ENCODE peak calls at places on chromosomes 11 and 22, in eight cellular contexts. One of them, this sample, is unnamed.

GRCh38 chr11:27795955-27796861 is 96.0 kb upstream of the BDNF start:
- DNase-seq in lung: no peak
- DNase-seq in RWPE1: no peak
- DNase-seq in glutamatergic neuron: no peak
- DNase-seq in heart left ventricle: no peak
- DNase-seq in A549: no peak
- DNase-seq in MM.1S: no peak
- DNase-seq in brain microvascular endothelial cell: no peak
- DNase-seq in this sample: no peak

GRCh38 chr11:126149759-126150236 is 61.7 kb downstream of the RPUSD4 start:
- DNase-seq in brain microvascular endothelial cell: no peak
- DNase-seq in RWPE1: no peak
- DNase-seq in glutamatergic neuron: no peak
- DNase-seq in A549: no peak
- DNase-seq in heart left ventricle: no peak
- DNase-seq in lung: no peak
- DNase-seq in MM.1S: no peak
- DNase-seq in this sample: no peak

GRCh38 chr11:1741741-1742140 is 8.7 kb downstream of the IFITM10 start:
- DNase-seq in lung: no peak
- DNase-seq in RWPE1: no peak
- DNase-seq in heart left ventricle: no peak
- DNase-seq in MM.1S: no peak
- DNase-seq in brain microvascular endothelial cell: no peak
- DNase-seq in glutamatergic neuron: no peak
- DNase-seq in A549: no peak
- DNase-seq in this sample: no peak

GRCh38 chr11:15843309-15843857 is 513.0 kb downstream of the SOX6 start:
- DNase-seq in A549: no peak
- DNase-seq in RWPE1: no peak
- DNase-seq in glutamatergic neuron: no peak
- DNase-seq in MM.1S: no peak
- DNase-seq in lung: no peak
- DNase-seq in heart left ventricle: no peak
- DNase-seq in brain microvascular endothelial cell: no peak
- DNase-seq in this sample: no peak

GRCh38 chr11:116740741-116741140 is 32.0 kb downstream of the BUD13 start:
- DNase-seq in lung: no peak
- DNase-seq in brain microvascular endothelial cell: no peak
- DNase-seq in RWPE1: no peak
- DNase-seq in A549: no peak
- DNase-seq in heart left ventricle: no peak
- DNase-seq in MM.1S: no peak
- DNase-seq in glutamatergic neuron: no peak
- DNase-seq in this sample: no peak

GRCh38 chr11:123111465-123111864 is 49.5 kb upstream of the HSPA8 start:
- DNase-seq in brain microvascular endothelial cell: no peak
- DNase-seq in A549: peak
- DNase-seq in MM.1S: peak
- DNase-seq in heart left ventricle: no peak
- DNase-seq in glutamatergic neuron: no peak
- DNase-seq in RWPE1: peak
- DNase-seq in lung: no peak
- DNase-seq in this sample: peak

GRCh38 chr11:111530091-111530490 is 10.4 kb upstream of the LAYN start:
- DNase-seq in MM.1S: no peak
- DNase-seq in lung: no peak
- DNase-seq in RWPE1: no peak
- DNase-seq in glutamatergic neuron: no peak
- DNase-seq in heart left ventricle: no peak
- DNase-seq in A549: no peak
- DNase-seq in brain microvascular endothelial cell: no peak
- DNase-seq in this sample: no peak

GRCh38 chr11:64000026-64000739 is 13.9 kb downstream of the OTUB1 start:
- DNase-seq in heart left ventricle: peak
- DNase-seq in lung: no peak
- DNase-seq in A549: no peak
- DNase-seq in RWPE1: peak
- DNase-seq in glutamatergic neuron: peak
- DNase-seq in MM.1S: peak
- DNase-seq in brain microvascular endothelial cell: peak
- DNase-seq in this sample: peak

GRCh38 chr11:120243221-120243620 is 3.3 kb downstream of the POU2F3 start:
- DNase-seq in heart left ventricle: no peak
- DNase-seq in MM.1S: no peak
- DNase-seq in brain microvascular endothelial cell: no peak
- DNase-seq in lung: no peak
- DNase-seq in glutamatergic neuron: no peak
- DNase-seq in RWPE1: no peak
- DNase-seq in A549: no peak
- DNase-seq in this sample: peak

GRCh38 chr11:68722143-68722542 is 29.2 kb downstream of the TESMIN start:
- DNase-seq in RWPE1: no peak
- DNase-seq in heart left ventricle: no peak
- DNase-seq in brain microvascular endothelial cell: no peak
- DNase-seq in lung: no peak
- DNase-seq in glutamatergic neuron: no peak
- DNase-seq in MM.1S: no peak
- DNase-seq in A549: no peak
- DNase-seq in this sample: no peak

GRCh38 chr22:47605441-47605840 is 843.0 kb downstream of the TBC1D22A start:
- DNase-seq in MM.1S: no peak
- DNase-seq in glutamatergic neuron: no peak
- DNase-seq in RWPE1: no peak
- DNase-seq in A549: no peak
- DNase-seq in lung: no peak
- DNase-seq in heart left ventricle: no peak
- DNase-seq in brain microvascular endothelial cell: no peak
- DNase-seq in this sample: no peak

GRCh38 chr11:13487661-13488030 is 8.2 kb downstream of the PTH start:
- DNase-seq in A549: peak
- DNase-seq in brain microvascular endothelial cell: peak
- DNase-seq in RWPE1: no peak
- DNase-seq in MM.1S: no peak
- DNase-seq in lung: no peak
- DNase-seq in heart left ventricle: no peak
- DNase-seq in glutamatergic neuron: no peak
- DNase-seq in this sample: peak

GRCh38 chr11:6736495-6737121 is 35.2 kb downstream of the OR2AG2 start:
- DNase-seq in heart left ventricle: no peak
- DNase-seq in MM.1S: no peak
- DNase-seq in brain microvascular endothelial cell: no peak
- DNase-seq in glutamatergic neuron: no peak
- DNase-seq in lung: no peak
- DNase-seq in RWPE1: no peak
- DNase-seq in A549: no peak
- DNase-seq in this sample: no peak

GRCh38 chr11:59698506-59698905 is 15.1 kb downstream of the OR10V1 start:
- DNase-seq in RWPE1: no peak
- DNase-seq in brain microvascular endothelial cell: no peak
- DNase-seq in MM.1S: no peak
- DNase-seq in A549: no peak
- DNase-seq in glutamatergic neuron: no peak
- DNase-seq in lung: no peak
- DNase-seq in heart left ventricle: no peak
- DNase-seq in this sample: no peak

GRCh38 chr11:107198490-107199007 is 180.3 kb upstream of the GUCY1A2 start:
- DNase-seq in MM.1S: no peak
- DNase-seq in heart left ventricle: no peak
- DNase-seq in brain microvascular endothelial cell: no peak
- DNase-seq in glutamatergic neuron: no peak
- DNase-seq in lung: no peak
- DNase-seq in RWPE1: no peak
- DNase-seq in A549: no peak
- DNase-seq in this sample: no peak

GRCh38 chr11:44695169-44695833 is 31.5 kb upstream of the TSPAN18 start:
- DNase-seq in A549: no peak
- DNase-seq in MM.1S: no peak
- DNase-seq in heart left ventricle: no peak
- DNase-seq in lung: no peak
- DNase-seq in glutamatergic neuron: no peak
- DNase-seq in RWPE1: no peak
- DNase-seq in brain microvascular endothelial cell: no peak
- DNase-seq in this sample: no peak

GRCh38 chr22:32476804-32477203 is 2.2 kb downstream of the FBXO7 start:
- DNase-seq in heart left ventricle: no peak
- DNase-seq in MM.1S: no peak
- DNase-seq in lung: no peak
- DNase-seq in RWPE1: no peak
- DNase-seq in glutamatergic neuron: no peak
- DNase-seq in A549: no peak
- DNase-seq in brain microvascular endothelial cell: no peak
- DNase-seq in this sample: no peak

GRCh38 chr11:17188675-17189074 is 19.1 kb downstream of the PIK3C2A start:
- DNase-seq in MM.1S: no peak
- DNase-seq in brain microvascular endothelial cell: no peak
- DNase-seq in glutamatergic neuron: no peak
- DNase-seq in heart left ventricle: no peak
- DNase-seq in lung: no peak
- DNase-seq in RWPE1: no peak
- DNase-seq in A549: no peak
- DNase-seq in this sample: no peak

GRCh38 chr11:109527496-109527895 is 105.5 kb downstream of the C11orf87 start:
- DNase-seq in RWPE1: no peak
- DNase-seq in glutamatergic neuron: no peak
- DNase-seq in heart left ventricle: no peak
- DNase-seq in brain microvascular endothelial cell: no peak
- DNase-seq in MM.1S: peak
- DNase-seq in lung: no peak
- DNase-seq in A549: no peak
- DNase-seq in this sample: no peak

DNA sequence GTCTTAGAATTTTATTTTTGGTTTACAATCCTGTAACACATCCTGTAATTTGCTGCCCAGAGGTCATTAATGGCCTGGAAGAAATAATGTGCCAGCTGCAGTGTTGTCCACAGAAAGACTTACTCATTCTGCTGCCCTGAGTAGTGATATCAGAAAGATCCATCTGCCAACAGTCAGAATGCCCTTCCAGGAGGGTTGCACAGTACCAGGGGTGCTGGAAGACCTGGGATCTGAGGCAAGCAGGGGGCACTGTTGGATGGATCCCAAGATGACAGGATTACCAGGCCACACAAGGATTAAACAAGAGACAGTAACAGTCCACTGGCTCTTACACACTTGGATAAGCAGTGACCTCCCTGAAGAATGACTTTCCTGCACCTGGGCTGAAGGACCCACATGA is 93.8 kb upstream of the TOP3B start:
- DNase-seq in A549: no peak
- DNase-seq in RWPE1: no peak
- DNase-seq in lung: no peak
- DNase-seq in glutamatergic neuron: no peak
- DNase-seq in MM.1S: no peak
- DNase-seq in brain microvascular endothelial cell: no peak
- DNase-seq in heart left ventricle: no peak
- DNase-seq in this sample: no peak
- TF ChIP-seq CTCF in A549: no peak
- TF ChIP-seq CTCF in RWPE1: no peak
- TF ChIP-seq CTCF in lung: no peak
- TF ChIP-seq CTCF in glutamatergic neuron: no peak
- TF ChIP-seq CTCF in MM.1S: no peak
- TF ChIP-seq CTCF in brain microvascular endothelial cell: no peak
- TF ChIP-seq CTCF in heart left ventricle: no peak
- TF ChIP-seq CTCF in this sample: no peak

GRCh38 chr11:134275534-134276395 is at the start of gene GLB1L3:
- DNase-seq in heart left ventricle: no peak
- DNase-seq in MM.1S: peak
- DNase-seq in glutamatergic neuron: peak
- DNase-seq in A549: peak
- DNase-seq in brain microvascular endothelial cell: no peak
- DNase-seq in RWPE1: peak
- DNase-seq in lung: no peak
- DNase-seq in this sample: peak
- TF ChIP-seq CTCF in heart left ventricle: no peak
- TF ChIP-seq CTCF in MM.1S: peak
- TF ChIP-seq CTCF in glutamatergic neuron: no peak
- TF ChIP-seq CTCF in A549: peak
- TF ChIP-seq CTCF in brain microvascular endothelial cell: peak
- TF ChIP-seq CTCF in RWPE1: peak
- TF ChIP-seq CTCF in lung: no peak
- TF ChIP-seq CTCF in this sample: peak

DNA sequence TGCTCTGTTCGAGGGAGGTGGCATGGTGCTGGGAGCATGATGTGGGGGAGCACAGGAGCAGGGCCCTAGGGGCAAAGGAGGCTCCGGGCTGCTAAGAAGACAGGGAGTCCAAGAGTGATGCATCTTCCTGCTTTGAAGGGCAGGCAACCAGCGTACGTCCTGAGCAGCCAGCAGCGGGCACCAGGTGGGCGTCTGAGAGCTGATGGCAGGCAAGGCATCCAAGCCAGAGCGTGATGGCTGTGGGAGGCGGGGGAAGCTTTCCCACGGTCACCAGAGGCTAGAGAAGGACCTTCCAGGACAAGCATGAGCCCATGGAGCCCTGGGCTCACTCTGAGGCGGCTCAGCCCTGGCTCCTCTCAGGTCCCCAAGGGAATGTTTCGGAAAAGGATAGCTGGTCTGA is 32.2 kb downstream of the BRD1 start:
- DNase-seq in brain microvascular endothelial cell: no peak
- DNase-seq in MM.1S: no peak
- DNase-seq in lung: no peak
- DNase-seq in A549: no peak
- DNase-seq in glutamatergic neuron: no peak
- DNase-seq in RWPE1: no peak
- DNase-seq in heart left ventricle: no peak
- DNase-seq in this sample: no peak
- TF ChIP-seq CTCF in brain microvascular endothelial cell: no peak
- TF ChIP-seq CTCF in MM.1S: no peak
- TF ChIP-seq CTCF in lung: no peak
- TF ChIP-seq CTCF in A549: no peak
- TF ChIP-seq CTCF in glutamatergic neuron: no peak
- TF ChIP-seq CTCF in RWPE1: no peak
- TF ChIP-seq CTCF in heart left ventricle: no peak
- TF ChIP-seq CTCF in this sample: no peak

DNA sequence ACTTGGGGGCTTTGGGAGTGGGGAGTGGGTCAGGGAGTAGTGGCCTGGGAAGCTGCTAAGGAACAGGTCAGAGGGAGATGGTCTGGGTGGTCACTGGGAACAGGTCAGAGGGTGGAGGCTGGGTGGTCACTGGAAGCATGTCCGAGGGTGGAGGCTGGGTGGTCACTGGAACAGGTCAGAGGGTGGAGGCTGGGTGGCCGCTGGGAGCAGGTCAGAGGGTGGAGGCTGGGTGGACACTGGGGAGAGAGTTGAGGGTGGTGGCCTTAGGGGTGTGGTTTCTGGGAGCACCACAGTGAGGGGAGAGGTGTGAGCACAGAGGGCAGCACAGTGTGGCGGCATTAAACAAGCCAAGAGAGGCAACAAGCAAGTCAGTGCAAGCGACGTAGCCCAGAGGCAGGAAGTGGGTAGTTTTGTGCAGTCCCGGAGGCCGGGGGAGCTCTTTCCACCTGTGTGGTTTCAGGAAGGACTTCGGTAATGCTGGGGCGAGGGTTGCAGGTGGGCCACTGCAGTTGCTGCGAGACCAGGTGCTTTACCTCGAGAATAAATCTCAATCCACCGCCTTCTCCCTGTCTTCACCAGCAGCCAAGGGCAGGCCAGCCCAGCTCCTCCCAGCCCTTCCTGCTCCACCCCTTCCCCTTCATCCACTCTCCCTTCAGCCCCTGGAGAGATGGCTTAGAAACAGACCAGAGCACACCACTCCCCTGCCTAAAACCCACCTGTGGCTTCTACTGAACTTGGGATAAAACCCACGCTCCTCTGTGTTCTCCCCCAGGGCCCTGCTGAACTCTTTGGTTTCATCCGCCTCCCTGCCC is 3.2 kb upstream of the CACNA1I start:
- DNase-seq in RWPE1: no peak
- DNase-seq in MM.1S: peak
- DNase-seq in A549: no peak
- DNase-seq in heart left ventricle: no peak
- DNase-seq in lung: no peak
- DNase-seq in brain microvascular endothelial cell: no peak
- DNase-seq in glutamatergic neuron: no peak
- DNase-seq in this sample: no peak
- TF ChIP-seq CTCF in RWPE1: no peak
- TF ChIP-seq CTCF in MM.1S: no peak
- TF ChIP-seq CTCF in A549: no peak
- TF ChIP-seq CTCF in heart left ventricle: no peak
- TF ChIP-seq CTCF in lung: no peak
- TF ChIP-seq CTCF in brain microvascular endothelial cell: no peak
- TF ChIP-seq CTCF in glutamatergic neuron: no peak
- TF ChIP-seq CTCF in this sample: no peak

This sample was measured in GM13977.